ENCODE peak calls at places on chromosomes 3 and 15, in seven cellular contexts. J is mucosa of descending colon; T is endothelial cell of umbilical vein; D is dorsolateral prefrontal cortex; P is PC-9; B is lower leg skin; S is CD8-positive, alpha-beta T cell. R is an unnamed sample.

GRCh38 chr3:193145248-193145647 is 95.8 kb upstream of the PLAAT1 start:
- DNase-seq in S (no peak), B (no peak), J (no peak), T (no peak), P (no peak), D (no peak), R (no peak)

GRCh38 chr3:131602011-131602779 is 99.4 kb upstream of the MRPL3 start:
- DNase-seq in S (no peak), P (no peak), D (no peak), J (no peak), T (no peak), B (no peak), R (no peak)

GRCh38 chr3:188598872-188599271 is 444.9 kb downstream of the LPP start:
- DNase-seq in B (no peak), S (no peak), P (no peak), J (no peak), D (no peak), T (no peak), R (no peak)

GRCh38 chr3:148902173-148902791 is 37.2 kb downstream of the CPA3 start:
- DNase-seq in S (no peak), P (no peak), J (no peak), D (no peak), T (no peak), B (no peak), R (peak; percentile 20)

GRCh38 chr3:183502782-183503181 is 52.7 kb downstream of the KLHL6 start:
- DNase-seq in T (no peak), B (peak; percentile 23), P (no peak), J (no peak), D (no peak), S (no peak), R (peak; percentile 40)

GRCh38 chr3:113441051-113441770 is at the start of gene CFAP44:
- DNase-seq in D (peak; percentile 58), T (peak; percentile 61), S (peak; percentile 53), J (peak; percentile 76), P (peak; percentile 23), B (no peak), R (peak; percentile 54)

GRCh38 chr3:13296662-13297061 is 123.5 kb downstream of the NUP210 start:
- DNase-seq in P (no peak), J (no peak), D (peak; percentile 41), T (no peak), B (no peak), S (no peak), R (no peak)

GRCh38 chr3:194304186-194304917 is 46.8 kb downstream of the CPN2 start:
- DNase-seq in B (no peak), T (no peak), S (no peak), J (no peak), D (no peak), P (no peak), R (no peak)

GRCh38 chr3:42763023-42763422 is 10.0 kb downstream of the CCDC13 start:
- DNase-seq in B (no peak), J (no peak), S (no peak), P (no peak), T (no peak), D (no peak), R (no peak)

GRCh38 chr3:46440531-46441294 is 24.0 kb downstream of the LTF start:
- DNase-seq in T (no peak), P (no peak), J (no peak), B (no peak), D (no peak), S (peak; percentile 68), R (no peak)

GRCh38 chr3:38458796-38459498 is 5.3 kb downstream of the ACVR2B start:
- DNase-seq in D (no peak), S (no peak), B (peak; percentile 82), T (no peak), P (peak; percentile 63), J (peak; percentile 79), R (peak; percentile 62)

GRCh38 chr15:70608156-70608555 is 155.2 kb downstream of the UACA start:
- DNase-seq in D (no peak), B (no peak), P (no peak), T (no peak), J (no peak), S (no peak), R (no peak)

GRCh38 chr15:68318931-68319909 is 41.7 kb downstream of the FEM1B start:
- DNase-seq in T (no peak), P (no peak), S (no peak), D (peak; percentile 39), B (no peak), J (no peak), R (no peak)

GRCh38 chr3:105322570-105323273 is 44.0 kb upstream of the ALCAM start:
- DNase-seq in D (no peak), T (no peak), J (no peak), S (no peak), B (no peak), P (no peak), R (peak; percentile 6)

GRCh38 chr3:106117490-106117858 is 248.7 kb upstream of the CBLB start:
- DNase-seq in B (no peak), S (no peak), T (no peak), D (no peak), P (peak; percentile 73), J (no peak), R (peak; percentile 83)

GRCh38 chr15:78033864-78034263 is 43.6 kb downstream of the TBC1D2B start:
- DNase-seq in B (peak; percentile 76), D (no peak), T (peak; percentile 63), P (no peak), J (no peak), S (peak; percentile 85), R (no peak)

GRCh38 chr15:28945626-28946215 is 59.9 kb downstream of the APBA2 start:
- DNase-seq in T (no peak), D (no peak), P (no peak), B (peak; percentile 50), S (no peak), J (no peak), R (no peak)

DNA sequence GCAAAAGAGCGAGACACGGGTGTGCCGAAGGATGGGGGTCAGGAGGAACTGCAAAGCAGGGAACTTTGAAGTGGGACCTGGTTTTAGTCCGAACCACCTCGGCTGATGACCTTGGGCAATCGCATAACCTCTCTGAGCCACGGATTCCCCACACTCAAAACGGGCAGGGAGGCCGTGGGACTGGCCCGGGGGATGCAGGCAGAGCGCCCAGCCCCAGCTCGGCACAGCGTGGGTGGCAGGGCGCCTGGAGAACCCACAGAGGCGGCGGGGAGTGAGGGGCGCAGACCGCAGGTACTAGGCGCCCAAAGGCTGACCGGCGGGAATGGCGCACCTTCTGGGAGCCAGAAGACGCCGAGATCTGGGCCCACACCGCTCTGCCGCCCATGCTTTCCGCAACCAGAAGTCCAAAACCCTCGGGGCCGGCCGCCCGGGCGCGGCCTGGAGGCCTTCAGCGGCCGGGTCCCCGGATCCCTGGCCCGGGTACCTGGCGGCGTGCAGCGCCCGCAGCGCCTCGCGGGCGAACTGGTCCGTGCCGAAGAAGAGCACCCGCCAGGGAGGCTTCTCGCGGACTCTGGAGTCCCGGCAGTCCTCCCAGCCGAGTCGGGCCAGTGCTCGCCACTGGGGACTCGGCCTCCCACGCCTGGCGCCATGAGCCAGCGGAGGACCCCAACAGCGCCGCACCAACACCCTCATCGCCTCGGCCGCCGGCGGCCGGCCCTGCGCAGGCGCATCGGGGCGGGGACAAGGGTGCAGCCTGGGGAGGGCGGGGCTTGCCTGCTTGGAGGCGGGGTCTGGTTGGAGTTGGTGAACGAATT is at the start of gene MTFMT:
- DNase-seq in B (peak; percentile 97), J (peak; percentile 97), T (peak; percentile 80), S (peak; percentile 92), D (peak; percentile 89), P (peak; percentile 81), R (peak; percentile 84)
- TF ChIP-seq CTCF in B (no peak), J (no peak), T (no peak), S (no peak), D (no peak), P (no peak), R (no peak)

DNA sequence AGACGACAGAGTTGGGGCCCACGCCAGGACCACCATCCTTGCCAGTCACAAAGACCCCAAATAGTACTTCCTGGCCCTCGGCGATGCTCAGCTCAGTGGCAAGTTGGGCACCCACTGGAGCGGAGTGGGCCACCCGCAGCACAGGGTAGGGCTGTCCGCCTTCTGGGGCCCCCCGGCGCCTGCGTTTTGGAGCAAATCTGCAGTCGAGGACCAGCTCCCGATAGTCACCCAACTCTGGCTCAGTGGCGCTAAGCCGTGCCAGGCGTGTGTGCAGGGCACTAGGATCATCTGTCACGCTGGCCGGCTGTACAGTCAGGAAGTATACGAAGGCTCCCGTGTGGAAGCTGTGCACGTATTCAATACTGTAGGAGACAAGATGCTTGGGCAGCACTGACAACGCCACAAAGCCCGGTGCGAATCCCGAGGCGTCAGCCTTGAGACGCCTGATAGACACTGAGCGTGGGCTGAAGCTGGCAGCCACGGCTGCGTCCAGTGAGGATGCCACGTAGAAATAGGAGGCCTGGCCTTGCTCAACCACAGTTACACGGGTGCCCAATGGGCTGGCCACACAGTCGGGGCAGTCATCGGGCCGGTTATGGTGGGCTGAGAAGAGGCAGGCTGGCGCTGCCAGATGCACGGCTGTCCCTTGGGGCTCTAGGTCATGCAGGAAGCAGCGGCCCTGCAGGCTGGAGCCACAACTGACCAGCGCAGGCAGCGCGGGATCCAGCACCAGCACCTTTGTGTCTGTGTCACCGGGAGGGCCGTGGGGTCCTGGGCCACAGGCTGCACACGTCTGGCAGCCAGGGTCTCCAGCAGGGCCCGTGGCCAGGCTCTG is 945 bp downstream of the MST1R start:
- DNase-seq in J (peak; percentile 50), S (no peak), P (no peak), T (no peak), D (no peak), B (no peak), R (no peak)
- H3K4me3 ChIP-seq in J (peak overlapping the region; percentile 25), S (no peak overlapping the region), P (peak overlapping the region; percentile 87), T (no peak overlapping the region), D (no peak overlapping the region), B (peak overlapping the region; percentile 9), R (peak overlapping the region; percentile 45)

GRCh38 chr3:36600413-36600812 is 163.9 kb downstream of the DCLK3 start:
- DNase-seq in P (no peak), B (no peak), D (no peak), S (no peak), T (no peak), J (no peak), R (no peak)

GRCh38 chr3:36597422-36597821 is 166.9 kb downstream of the DCLK3 start:
- DNase-seq in B (no peak), P (no peak), J (no peak), D (no peak), T (no peak), S (no peak), R (peak; percentile 90)

GRCh38 chr3:36595531-36595930 is 168.8 kb downstream of the DCLK3 start:
- DNase-seq in J (no peak), D (no peak), T (no peak), P (no peak), B (no peak), S (no peak), R (no peak)

GRCh38 chr3:36591959-36592358 is 172.4 kb downstream of the DCLK3 start:
- DNase-seq in S (no peak), J (no peak), D (no peak), T (no peak), B (no peak), P (no peak), R (peak; percentile 57)

DNA sequence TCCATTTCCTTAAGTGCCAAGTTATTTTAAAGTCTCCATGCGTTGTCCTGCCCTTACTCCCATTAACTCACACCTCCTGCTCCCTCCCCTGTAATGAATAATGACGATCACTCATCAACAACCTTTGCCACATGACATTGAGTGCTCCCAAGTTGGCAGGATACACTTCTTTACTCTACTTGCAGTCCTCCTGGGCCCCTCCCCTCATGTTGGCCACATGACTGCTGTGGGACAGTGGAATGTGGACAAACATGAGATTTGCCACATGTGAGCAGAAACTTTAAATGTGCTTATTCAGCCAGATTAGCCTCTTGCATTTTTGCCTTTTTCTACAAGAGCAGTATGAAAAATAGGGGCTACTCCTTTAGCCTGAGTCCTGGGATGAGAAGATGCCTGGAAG is 167.9 kb downstream of the DCLK3 start:
- DNase-seq in P (no peak), B (no peak), D (no peak), J (no peak), S (no peak), T (no peak), R (peak; percentile 42)
- TF ChIP-seq CTCF in P (no peak), B (no peak), D (no peak), J (no peak), S (no peak), T (no peak), R (no peak)

GRCh38 chr3:54510506-54510905 is 388.2 kb downstream of the CACNA2D3 start:
- DNase-seq in T (no peak), P (no peak), B (no peak), J (no peak), D (no peak), S (no peak), R (no peak)
- H3K4me3 ChIP-seq in T (no peak overlapping the region), P (no peak overlapping the region), B (no peak overlapping the region), J (no peak overlapping the region), D (no peak overlapping the region), S (no peak overlapping the region), R (no peak overlapping the region)